ENCODE peak calls at places on chromosomes 3 and 15, in four cellular contexts. One of them, this sample, is unnamed.
A peak's percentile ranks its signal among the peaks of the same experiment; 100 is the strongest.

GRCh38 chr3:158765518-158766205 is 33.4 kb upstream of the RARRES1 start:
- DNase-seq in tibial nerve: no peak
- DNase-seq in kidney tubule cell: peak; percentile 45
- DNase-seq in activated CD4-positive, alpha-beta T cell treated with anti-CD3 and anti-CD28 coated beads, Interleukin-2, amount 50 U/mL, for 1 hour: no peak
- DNase-seq in this sample: no peak

GRCh38 chr3:185308126-185308754 is 54.4 kb upstream of the EHHADH start:
- DNase-seq in activated CD4-positive, alpha-beta T cell treated with anti-CD3 and anti-CD28 coated beads, Interleukin-2, amount 50 U/mL, for 1 hour: peak; percentile 41
- DNase-seq in kidney tubule cell: peak; percentile 73
- DNase-seq in tibial nerve: no peak
- DNase-seq in this sample: peak; percentile 84

GRCh38 chr3:192842711-192843436 is 74.8 kb downstream of the MB21D2 start:
- DNase-seq in tibial nerve: no peak
- DNase-seq in kidney tubule cell: no peak
- DNase-seq in activated CD4-positive, alpha-beta T cell treated with anti-CD3 and anti-CD28 coated beads, Interleukin-2, amount 50 U/mL, for 1 hour: no peak
- DNase-seq in this sample: no peak

GRCh38 chr15:94023520-94023919 is 207.8 kb upstream of the MCTP2 start:
- DNase-seq in tibial nerve: no peak
- DNase-seq in kidney tubule cell: no peak
- DNase-seq in activated CD4-positive, alpha-beta T cell treated with anti-CD3 and anti-CD28 coated beads, Interleukin-2, amount 50 U/mL, for 1 hour: no peak
- DNase-seq in this sample: no peak

GRCh38 chr3:185781759-185782158 is 43.1 kb downstream of the IGF2BP2 start:
- DNase-seq in activated CD4-positive, alpha-beta T cell treated with anti-CD3 and anti-CD28 coated beads, Interleukin-2, amount 50 U/mL, for 1 hour: no peak
- DNase-seq in kidney tubule cell: no peak
- DNase-seq in tibial nerve: no peak
- DNase-seq in this sample: no peak

GRCh38 chr3:98534734-98535133 is 3.0 kb downstream of the GPR15 start:
- DNase-seq in tibial nerve: no peak
- DNase-seq in activated CD4-positive, alpha-beta T cell treated with anti-CD3 and anti-CD28 coated beads, Interleukin-2, amount 50 U/mL, for 1 hour: no peak
- DNase-seq in kidney tubule cell: no peak
- DNase-seq in this sample: no peak

GRCh38 chr3:172181936-172182708 is 142.7 kb downstream of the FNDC3B start:
- DNase-seq in tibial nerve: no peak
- DNase-seq in activated CD4-positive, alpha-beta T cell treated with anti-CD3 and anti-CD28 coated beads, Interleukin-2, amount 50 U/mL, for 1 hour: no peak
- DNase-seq in kidney tubule cell: peak; percentile 93
- DNase-seq in this sample: no peak

GRCh38 chr15:75199347-75199976 is 2.2 kb upstream of the C15orf39 start:
- DNase-seq in tibial nerve: no peak
- DNase-seq in kidney tubule cell: no peak
- DNase-seq in activated CD4-positive, alpha-beta T cell treated with anti-CD3 and anti-CD28 coated beads, Interleukin-2, amount 50 U/mL, for 1 hour: no peak
- DNase-seq in this sample: peak; percentile 34

GRCh38 chr3:137071104-137071503 is 113.3 kb downstream of the IL20RB start:
- DNase-seq in activated CD4-positive, alpha-beta T cell treated with anti-CD3 and anti-CD28 coated beads, Interleukin-2, amount 50 U/mL, for 1 hour: no peak
- DNase-seq in kidney tubule cell: no peak
- DNase-seq in tibial nerve: no peak
- DNase-seq in this sample: no peak

GRCh38 chr3:43995078-43995928 is 246.4 kb upstream of the TOPAZ1 start:
- DNase-seq in tibial nerve: no peak
- DNase-seq in activated CD4-positive, alpha-beta T cell treated with anti-CD3 and anti-CD28 coated beads, Interleukin-2, amount 50 U/mL, for 1 hour: no peak
- DNase-seq in kidney tubule cell: peak; percentile 64
- DNase-seq in this sample: peak; percentile 51

GRCh38 chr15:89654847-89655805 is at the start of gene KIF7:
- DNase-seq in activated CD4-positive, alpha-beta T cell treated with anti-CD3 and anti-CD28 coated beads, Interleukin-2, amount 50 U/mL, for 1 hour: no peak
- DNase-seq in kidney tubule cell: peak; percentile 16
- DNase-seq in tibial nerve: no peak
- DNase-seq in this sample: no peak

GRCh38 chr15:42868683-42869082 is 51.9 kb downstream of the TTBK2 start:
- DNase-seq in kidney tubule cell: no peak
- DNase-seq in activated CD4-positive, alpha-beta T cell treated with anti-CD3 and anti-CD28 coated beads, Interleukin-2, amount 50 U/mL, for 1 hour: no peak
- DNase-seq in tibial nerve: no peak
- DNase-seq in this sample: no peak